ENCODE peak calls at places on chromosome X, in five cellular contexts. C is K562, G is GM12878, R is A549, I is HepG2. L is an unnamed sample.

GRCh38 chrX:154731203-154731602 is 19.7 kb downstream of the GAB3 start:
- DNase-seq in C (no peak), G (no peak), R (no peak), I (no peak), L (no peak)

GRCh38 chrX:69179380-69179911 is 14.2 kb upstream of the PJA1 start:
- DNase-seq in C (no peak), G (no peak), R (no peak), I (no peak), L (no peak)

GRCh38 chrX:43702660-43703059 is 46.6 kb downstream of the MAOA start:
- DNase-seq in C (no peak), G (no peak), R (no peak), I (peak; percentile 24), L (peak; percentile 61)

GRCh38 chrX:72475952-72476668 is 96.5 kb downstream of the HDAC8 start:
- DNase-seq in C (no peak), G (no peak), R (no peak), I (no peak), L (no peak)

GRCh38 chrX:108270280-108270679 is 167.9 kb downstream of the COL4A6 start:
- DNase-seq in C (no peak), G (no peak), R (peak; percentile 6), I (no peak), L (no peak)

GRCh38 chrX:121308276-121308805 is 260.9 kb downstream of the GLUD2 start:
- DNase-seq in C (peak; percentile 38), G (peak; percentile 68), R (peak; percentile 31), I (peak; percentile 6), L (no peak)

GRCh38 chrX:15475021-15475420 is 18.1 kb downstream of the PIR start:
- DNase-seq in C (no peak), G (no peak), R (no peak), I (no peak), L (peak; percentile 68)

GRCh38 chrX:121642415-121642814 is 595.0 kb downstream of the GLUD2 start:
- DNase-seq in C (no peak), G (no peak), R (no peak), I (no peak), L (no peak)

GRCh38 chrX:41922694-41923171 is 621 bp downstream of the CASK start:
- DNase-seq in C (peak; percentile 14), G (no peak), R (peak; percentile 26), I (no peak), L (peak; percentile 26)
- TF ChIP-seq MAX in C (no peak), G (no peak), R (peak; percentile 37), I (peak; percentile 23), L (no peak)

GRCh38 chrX:9643807-9644206 is 121.8 kb downstream of the GPR143 start:
- DNase-seq in C (no peak), G (no peak), R (no peak), I (no peak), L (no peak)

GRCh38 chrX:9646471-9647038 is 119.1 kb downstream of the GPR143 start:
- DNase-seq in C (peak; percentile 54), G (no peak), R (no peak), I (no peak), L (peak; percentile 10)

GRCh38 chrX:9642270-9642995 is 123.2 kb downstream of the GPR143 start:
- DNase-seq in C (peak; percentile 3), G (no peak), R (no peak), I (no peak), L (no peak)

GRCh38 chrX:9647475-9647874 is 118.2 kb downstream of the GPR143 start:
- DNase-seq in C (no peak), G (no peak), R (no peak), I (no peak), L (no peak)

GRCh38 chrX:9644335-9644734 is 121.3 kb downstream of the GPR143 start:
- DNase-seq in C (no peak), G (peak; percentile 61), R (no peak), I (no peak), L (no peak)
- TF ChIP-seq MYC in C (no peak), G (no peak), R (no peak), I (no peak), L (no peak)

DNA sequence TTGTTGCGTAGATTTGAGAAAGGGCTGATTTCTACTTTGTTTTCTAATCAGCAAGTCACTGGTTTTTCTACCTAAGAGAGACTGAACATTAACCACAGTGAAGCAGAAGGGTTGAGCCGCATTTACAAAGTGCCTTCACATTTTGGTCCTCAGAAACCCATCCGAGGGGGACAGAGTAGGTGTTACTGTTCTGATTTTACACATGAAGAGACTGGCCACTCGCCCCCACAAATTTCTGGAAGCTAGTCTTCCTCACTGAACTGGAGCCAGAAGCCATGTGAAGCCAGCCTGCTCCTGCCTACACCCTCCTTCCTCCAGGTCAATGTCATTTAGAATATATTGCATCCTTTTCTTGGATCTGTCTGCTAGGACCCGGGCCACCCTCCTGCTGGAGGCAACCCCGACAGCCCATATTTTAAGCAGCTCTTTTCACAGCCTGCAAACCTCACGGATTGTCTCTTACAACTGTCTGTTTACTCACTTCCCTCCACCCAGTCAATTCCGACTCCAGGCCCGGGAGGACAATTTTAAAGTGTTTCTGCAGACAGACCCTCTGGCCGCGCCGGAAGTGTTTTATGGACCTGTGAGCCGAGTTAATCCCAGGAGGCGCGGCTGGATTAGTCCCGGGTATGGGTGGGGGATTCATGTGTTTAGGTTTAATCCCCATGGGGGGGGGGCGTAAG is 73.2 kb upstream of the BCOR start:
- DNase-seq in C (peak; percentile 54), G (no peak), R (no peak), I (no peak), L (no peak)
- H3K27ac ChIP-seq in C (peak overlapping the region; percentile 99), G (peak overlapping the region; percentile 84), R (no peak overlapping the region), I (peak overlapping the region; percentile 40), L (peak overlapping the region; percentile 91)

GRCh38 chrX:40169193-40170086 is 71.7 kb upstream of the BCOR start:
- DNase-seq in C (peak; percentile 87), G (no peak), R (peak; percentile 81), I (peak; percentile 70), L (peak; percentile 78)
- TF ChIP-seq MAX in C (no peak), G (no peak), R (no peak), I (no peak), L (no peak)

GRCh38 chrX:48497871-48498270 is 10.9 kb upstream of the PORCN start:
- DNase-seq in C (no peak), G (no peak), R (no peak), I (no peak), L (no peak)
- TF ChIP-seq MYC in C (no peak), G (no peak), R (no peak), I (no peak), L (no peak)

DNA sequence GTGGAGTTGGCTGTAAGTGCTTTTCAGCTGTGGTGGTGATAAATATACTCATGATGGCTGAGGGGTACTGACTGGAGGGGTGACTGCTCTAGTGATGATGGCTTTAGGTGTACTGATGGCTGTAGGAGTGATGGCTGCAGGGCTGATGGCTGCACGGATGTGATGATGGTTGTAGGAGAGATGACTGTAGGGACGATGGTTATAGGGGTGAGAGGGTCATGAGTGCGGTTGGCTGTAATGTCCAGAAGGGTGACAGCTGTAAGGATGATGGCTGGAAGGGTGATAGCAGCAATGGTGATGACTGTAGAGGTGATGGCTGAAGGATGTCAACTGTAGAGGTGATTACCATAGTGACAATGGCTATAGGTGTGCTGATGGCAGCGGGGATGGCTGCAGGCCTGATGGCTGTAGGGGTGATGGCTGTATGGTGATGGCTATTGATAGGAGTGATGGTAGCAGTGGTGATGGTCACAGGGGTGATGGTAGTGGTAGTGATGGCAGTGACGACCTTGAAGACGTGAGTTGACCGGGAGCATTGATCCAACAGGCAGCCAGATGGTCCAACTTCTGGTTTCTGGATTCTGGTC is 570 bp upstream of the SASH3 start:
- DNase-seq in C (no peak), G (no peak), R (no peak), I (no peak), L (no peak)
- H3K27ac ChIP-seq in C (no peak overlapping the region), G (peak overlapping the region; percentile 94), R (no peak overlapping the region), I (no peak overlapping the region), L (no peak overlapping the region)

DNA sequence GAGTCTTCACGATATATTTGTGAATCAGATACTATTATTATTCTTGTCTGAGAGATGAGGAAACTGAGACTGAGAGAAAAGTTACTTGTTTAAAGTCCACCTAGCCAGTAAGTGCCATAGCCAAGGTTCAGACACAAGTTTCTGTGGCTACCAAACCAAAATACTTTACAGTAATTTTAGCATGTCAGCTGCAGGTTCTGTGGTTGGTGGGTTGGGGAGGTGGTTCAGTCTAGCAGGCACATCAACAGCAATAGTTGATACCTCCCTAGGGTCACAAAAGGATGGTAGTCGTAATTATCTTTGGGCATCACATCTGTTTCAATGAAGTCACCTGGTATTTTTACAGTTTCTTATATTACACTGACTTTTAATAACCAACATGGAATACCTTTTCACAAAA is 35.6 kb upstream of the EDA2R start:
- DNase-seq in C (no peak), G (no peak), R (no peak), I (no peak), L (no peak)
- TF ChIP-seq MAX in C (no peak), G (no peak), R (no peak), I (no peak), L (no peak)